ENCODE peak calls at places on chromosome 17, in seven cellular contexts. P is heart left ventricle, X is Right ventricle myocardium superior, Q is NCI-H1048, U is kidney epithelial cell, S is esophagus squamous epithelium, H is H1. B is an unnamed sample.

GRCh38 chr17:8835631-8836364 is 31.7 kb downstream of the PIK3R6 start:
- DNase-seq in P (no peak), X (no peak), Q (no peak), U (no peak), S (no peak), H (peak; percentile 34), B (no peak)

GRCh38 chr17:44499722-44500121 is 3.5 kb downstream of the GPATCH8 start:
- DNase-seq in P (no peak), X (no peak), Q (no peak), U (no peak), S (no peak), H (no peak), B (no peak)

GRCh38 chr17:44002141-44002848 is 2.1 kb upstream of the NAGS start:
- DNase-seq in P (no peak), X (no peak), Q (no peak), U (peak; percentile 29), S (no peak), H (no peak), B (no peak)

GRCh38 chr17:7548585-7549400 is at the start of gene TNFSF12:
- DNase-seq in P (peak; percentile 85), X (peak; percentile 85), Q (no peak), U (no peak), S (no peak), H (peak; percentile 73), B (peak; percentile 63)

GRCh38 chr17:81471804-81472456 is 40.7 kb downstream of the ACTG1 start:
- DNase-seq in P (no peak), X (no peak), Q (peak; percentile 93), U (no peak), S (no peak), H (no peak), B (peak; percentile 78)

GRCh38 chr17:83119987-83120864 is 40.8 kb downstream of the METRNL start:
- DNase-seq in P (no peak), X (peak; percentile 52), Q (no peak), U (no peak), S (no peak), H (no peak), B (no peak)

GRCh38 chr17:77320046-77320445 is 179.3 kb downstream of the SEC14L1 start:
- DNase-seq in P (no peak), X (peak; percentile 58), Q (no peak), U (no peak), S (no peak), H (no peak), B (no peak)

GRCh38 chr17:56130030-56130429 is 23.2 kb upstream of the ANKFN1 start:
- DNase-seq in P (no peak), X (no peak), Q (no peak), U (no peak), S (no peak), H (no peak), B (peak; percentile 21)

GRCh38 chr17:9269350-9270035 is 248.2 kb downstream of the NTN1 start:
- DNase-seq in P (no peak), X (no peak), Q (no peak), U (no peak), S (no peak), H (no peak), B (no peak)

GRCh38 chr17:38606646-38607611 is 1.2 kb upstream of the SRCIN1 start:
- DNase-seq in P (peak; percentile 78), X (peak; percentile 81), Q (no peak), U (no peak), S (no peak), H (no peak), B (peak; percentile 90)

GRCh38 chr17:42743595-42744282 is 1.1 kb downstream of the EZH1 start:
- DNase-seq in P (no peak), X (no peak), Q (no peak), U (peak; percentile 4), S (no peak), H (no peak), B (no peak)

GRCh38 chr17:36687736-36688135 is 86.4 kb downstream of the MRM1 start:
- DNase-seq in P (no peak), X (no peak), Q (no peak), U (no peak), S (no peak), H (no peak), B (no peak)

GRCh38 chr17:4706121-4706520 is 2.2 kb upstream of the PELP1 start:
- DNase-seq in P (no peak), X (no peak), Q (no peak), U (no peak), S (no peak), H (no peak), B (no peak)

GRCh38 chr17:17702821-17703607 is 21.8 kb downstream of the RAI1 start:
- DNase-seq in P (no peak), X (peak; percentile 54), Q (no peak), U (no peak), S (no peak), H (no peak), B (no peak)

GRCh38 chr17:41697122-41697962 is 8.7 kb downstream of the EIF1 start:
- DNase-seq in P (peak; percentile 68), X (peak; percentile 82), Q (no peak), U (no peak), S (no peak), H (no peak), B (peak; percentile 76)

GRCh38 chr17:73901661-73902415 is 257.6 kb upstream of the SDK2 start:
- DNase-seq in P (peak; percentile 40), X (peak; percentile 72), Q (no peak), U (no peak), S (no peak), H (peak; percentile 65), B (peak; percentile 21)

GRCh38 chr17:6823011-6823442 is 8.5 kb downstream of the TEKT1 start:
- DNase-seq in P (no peak), X (no peak), Q (no peak), U (peak; percentile 32), S (no peak), H (no peak), B (no peak)

GRCh38 chr17:12637015-12637414 is 28.7 kb upstream of the MYOCD start:
- DNase-seq in P (no peak), X (no peak), Q (no peak), U (peak; percentile 85), S (no peak), H (no peak), B (no peak)

GRCh38 chr17:38453951-38454421 is 25.7 kb downstream of the ARHGAP23 start:
- DNase-seq in P (no peak), X (peak; percentile 59), Q (no peak), U (no peak), S (no peak), H (no peak), B (no peak)

GRCh38 chr17:3961564-3962047 is 2.6 kb downstream of the ATP2A3 start:
- DNase-seq in P (no peak), X (no peak), Q (no peak), U (no peak), S (peak; percentile 40), H (no peak), B (no peak)

GRCh38 chr17:70369296-70369855 is 200.0 kb downstream of the KCNJ2 start:
- DNase-seq in P (no peak), X (no peak), Q (no peak), U (peak; percentile 16), S (no peak), H (no peak), B (no peak)

GRCh38 chr17:38751803-38752118 is 780 bp upstream of the PSMB3 start:
- DNase-seq in P (peak; percentile 88), X (peak; percentile 87), Q (peak; percentile 50), U (peak; percentile 48), S (no peak), H (peak; percentile 95), B (peak; percentile 90)

GRCh38 chr17:41737680-41738023 is 3.2 kb upstream of the HAP1 start:
- DNase-seq in P (no peak), X (no peak), Q (no peak), U (no peak), S (no peak), H (no peak), B (no peak)

GRCh38 chr17:36133629-36134259 is 30.1 kb downstream of the CCL4 start:
- DNase-seq in P (no peak), X (no peak), Q (no peak), U (no peak), S (no peak), H (no peak), B (peak; percentile 37)

GRCh38 chr17:55228683-55229192 is 36.0 kb upstream of the HLF start:
- DNase-seq in P (no peak), X (no peak), Q (no peak), U (no peak), S (no peak), H (no peak), B (no peak)

GRCh38 chr17:74099441-74100340 is 103.8 kb upstream of the RPL38 start:
- DNase-seq in P (no peak), X (no peak), Q (no peak), U (no peak), S (no peak), H (no peak), B (no peak)

GRCh38 chr17:36598951-36599401 is 2.4 kb upstream of the MRM1 start:
- DNase-seq in P (no peak), X (no peak), Q (no peak), U (no peak), S (no peak), H (no peak), B (no peak)

GRCh38 chr17:10761281-10761680 is 31.5 kb upstream of the TMEM220 start:
- DNase-seq in P (no peak), X (no peak), Q (no peak), U (no peak), S (no peak), H (no peak), B (no peak)

GRCh38 chr17:59791603-59792457 is 84.4 kb downstream of the VMP1 start:
- DNase-seq in P (no peak), X (no peak), Q (no peak), U (no peak), S (no peak), H (no peak), B (no peak)

GRCh38 chr17:14299261-14300093 is 1.4 kb upstream of the HS3ST3B1 start:
- DNase-seq in P (no peak), X (peak; percentile 55), Q (no peak), U (no peak), S (no peak), H (peak; percentile 79), B (no peak)

GRCh38 chr17:30000755-30001257 is 59.4 kb downstream of the EFCAB5 start:
- DNase-seq in P (no peak), X (no peak), Q (no peak), U (no peak), S (no peak), H (no peak), B (no peak)

GRCh38 chr17:30995347-30995746 is 24.5 kb downstream of the RNF135 start:
- DNase-seq in P (no peak), X (no peak), Q (no peak), U (no peak), S (no peak), H (no peak), B (no peak)

GRCh38 chr17:62626719-62627218 is 701 bp upstream of the MRC2 start:
- DNase-seq in P (peak; percentile 63), X (peak; percentile 75), Q (no peak), U (no peak), S (no peak), H (no peak), B (no peak)

GRCh38 chr17:75240394-75241142 is 20.8 kb downstream of the GGA3 start:
- DNase-seq in P (no peak), X (no peak), Q (no peak), U (no peak), S (no peak), H (peak; percentile 91), B (peak; percentile 73)

GRCh38 chr17:12928736-12929135 is 89.1 kb downstream of the ELAC2 start:
- DNase-seq in P (no peak), X (no peak), Q (no peak), U (peak; percentile 1), S (no peak), H (no peak), B (no peak)